ENCODE peak calls at places on chromosomes 1 and 21, in ten cellular contexts. V is GM12878; J is iris pigment epithelial cell; U is hepatic stellate cell; G is C1 segment of cervical spinal cord; Y is NCI-H1105; L is bronchial epithelial cell; D is CD8-positive, alpha-beta memory T cell; O is activated naive CD8-positive, alpha-beta T cell treated with anti-CD3 and anti-CD28 coated beads, Interleukin-2, amount 50 U/mL, for 24 hours; T is stimulated activated CD8-positive, alpha-beta memory T cell treated with anti-CD3 and anti-CD28 coated beads, Interleukin-4, amount 100 ng/mL, for 1 hour. B is an unnamed sample.

GRCh38 chr1:38047603-38048146 is 1.1 kb upstream of the POU3F1 start:
- DNase-seq in V (no peak), J (peak), U (no peak), G (no peak), Y (no peak), L (peak), D (no peak), O (no peak), T (no peak), B (no peak)

GRCh38 chr1:86906419-86906818 is 7.5 kb downstream of the SELENOF start:
- DNase-seq in V (no peak), J (peak), U (no peak), G (no peak), Y (peak), L (no peak), D (no peak), O (no peak), T (no peak), B (no peak)

GRCh38 chr1:8427986-8428385 is 110.1 kb downstream of the SLC45A1 start:
- DNase-seq in V (no peak), J (no peak), U (no peak), G (no peak), Y (no peak), L (no peak), D (no peak), O (no peak), T (no peak), B (no peak)

GRCh38 chr21:45992311-45993209 is 11.0 kb downstream of the COL6A1 start:
- DNase-seq in V (no peak), J (no peak), U (no peak), G (no peak), Y (no peak), L (no peak), D (peak), O (no peak), T (no peak), B (peak)

GRCh38 chr1:154819628-154820590 is 50.2 kb downstream of the KCNN3 start:
- DNase-seq in V (no peak), J (peak), U (peak), G (no peak), Y (no peak), L (peak), D (no peak), O (peak), T (no peak), B (peak)

GRCh38 chr1:21669287-21670058 is at the start of gene RAP1GAP:
- DNase-seq in V (no peak), J (no peak), U (no peak), G (no peak), Y (peak), L (no peak), D (no peak), O (peak), T (no peak), B (no peak)

GRCh38 chr21:32061755-32062154 is 188.9 kb downstream of the HUNK start:
- DNase-seq in V (no peak), J (no peak), U (no peak), G (no peak), Y (no peak), L (no peak), D (no peak), O (no peak), T (no peak), B (no peak)

GRCh38 chr1:243730499-243731150 is 119.4 kb downstream of the AKT3 start:
- DNase-seq in V (no peak), J (no peak), U (no peak), G (no peak), Y (no peak), L (peak), D (no peak), O (no peak), T (no peak), B (no peak)

GRCh38 chr1:97137862-97138514 is 416.4 kb downstream of the PTBP2 start:
- DNase-seq in V (peak), J (peak), U (peak), G (no peak), Y (peak), L (peak), D (no peak), O (peak), T (no peak), B (peak)

GRCh38 chr1:3274972-3275371 is 179.5 kb upstream of the ARHGEF16 start:
- DNase-seq in V (no peak), J (no peak), U (no peak), G (no peak), Y (peak), L (no peak), D (no peak), O (no peak), T (no peak), B (no peak)

GRCh38 chr1:211476200-211476849 is 15.6 kb downstream of the RD3 start:
- DNase-seq in V (peak), J (peak), U (peak), G (no peak), Y (peak), L (peak), D (peak), O (peak), T (peak), B (peak)

GRCh38 chr1:213994888-213995287 is 7.1 kb downstream of the PROX1 start:
- DNase-seq in V (no peak), J (no peak), U (no peak), G (no peak), Y (no peak), L (no peak), D (no peak), O (no peak), T (no peak), B (no peak)

GRCh38 chr1:84037758-84038611 is 39.1 kb upstream of the TTLL7 start:
- DNase-seq in V (no peak), J (no peak), U (no peak), G (no peak), Y (no peak), L (peak), D (no peak), O (no peak), T (no peak), B (no peak)

GRCh38 chr1:218507355-218508002 is 162.3 kb downstream of the TGFB2 start:
- DNase-seq in V (no peak), J (no peak), U (no peak), G (no peak), Y (no peak), L (no peak), D (no peak), O (no peak), T (no peak), B (no peak)

GRCh38 chr1:203327684-203328457 is 22.6 kb downstream of the BTG2 start:
- DNase-seq in V (no peak), J (peak), U (peak), G (peak), Y (peak), L (peak), D (peak), O (peak), T (no peak), B (peak)

GRCh38 chr1:183780757-183781156 is 24.2 kb upstream of the RGL1 start:
- DNase-seq in V (no peak), J (no peak), U (no peak), G (no peak), Y (no peak), L (no peak), D (no peak), O (no peak), T (no peak), B (no peak)

GRCh38 chr1:91537281-91538069 is 36.8 kb downstream of the CDC7 start:
- DNase-seq in V (no peak), J (peak), U (peak), G (no peak), Y (peak), L (peak), D (no peak), O (no peak), T (no peak), B (no peak)

GRCh38 chr1:108082741-108083562 is 117.2 kb downstream of the SLC25A24 start:
- DNase-seq in V (no peak), J (no peak), U (no peak), G (no peak), Y (no peak), L (peak), D (no peak), O (peak), T (no peak), B (peak)

GRCh38 chr21:34199121-34199910 is 125.9 kb downstream of the MRPS6 start:
- DNase-seq in V (no peak), J (no peak), U (no peak), G (no peak), Y (no peak), L (no peak), D (no peak), O (no peak), T (no peak), B (no peak)

GRCh38 chr1:156814571-156815260 is 1.9 kb downstream of the SH2D2A start:
- DNase-seq in V (no peak), J (no peak), U (no peak), G (no peak), Y (no peak), L (peak), D (peak), O (peak), T (no peak), B (peak)